ENCODE peak calls at places on chromosomes 2 and 18, in seven cellular contexts. J is HCT116, L is A549, D is K562, O is H1, W is SK-N-SH, V is endothelial cell of umbilical vein. N is an unnamed sample.
A peak's percentile ranks its signal among the peaks of the same experiment; 100 is the strongest.

GRCh38 chr18:4250141-4250540 is 205.0 kb downstream of the DLGAP1 start:
- DNase-seq in O (no peak), J (no peak), W (no peak), L (no peak), V (no peak), D (no peak), N (no peak)

GRCh38 chr2:1868683-1869141 is 124.4 kb upstream of the PXDN start:
- DNase-seq in V (no peak), D (no peak), J (no peak), L (no peak), O (no peak), W (peak; percentile 85), N (peak; percentile 56)

GRCh38 chr2:28751102-28751955 is at the start of gene PPP1CB:
- DNase-seq in V (peak; percentile 98), J (peak; percentile 88), O (peak; percentile 91), D (peak; percentile 95), L (peak; percentile 98), W (peak; percentile 99), N (peak; percentile 86)

GRCh38 chr18:63828120-63828519 is 52.9 kb downstream of the SERPINB7 start:
- DNase-seq in O (no peak), W (no peak), V (no peak), L (no peak), J (no peak), D (no peak), N (no peak)

GRCh38 chr2:23601301-23601965 is 216.5 kb downstream of the KLHL29 start:
- DNase-seq in D (no peak), O (no peak), W (no peak), V (no peak), J (no peak), L (no peak), N (no peak)

GRCh38 chr2:86290596-86291327 is 46.7 kb downstream of the REEP1 start:
- DNase-seq in V (no peak), J (no peak), O (no peak), L (peak; percentile 14), D (no peak), W (no peak), N (no peak)

GRCh38 chr18:8361941-8362471 is 247.2 kb upstream of the RAB12 start:
- DNase-seq in W (no peak), J (no peak), L (no peak), V (no peak), D (no peak), O (no peak), N (no peak)

GRCh38 chr2:194345347-194345746 is 1311.7 kb upstream of the SLC39A10 start:
- DNase-seq in O (no peak), W (no peak), D (no peak), L (no peak), V (no peak), J (no peak), N (no peak)

GRCh38 chr2:232335859-232336215 is 42.7 kb upstream of the ALPP start:
- DNase-seq in D (no peak), O (no peak), J (no peak), V (no peak), W (no peak), L (no peak), N (no peak)

GRCh38 chr2:85248741-85249524 is 78.9 kb downstream of the TGOLN2 start:
- DNase-seq in V (peak; percentile 72), W (no peak), O (no peak), J (peak; percentile 29), D (no peak), L (peak; percentile 57), N (no peak)

GRCh38 chr2:143934170-143934912 is 585.6 kb downstream of the ZEB2 start:
- DNase-seq in O (no peak), D (no peak), L (no peak), V (no peak), W (no peak), J (no peak), N (no peak)

GRCh38 chr18:712401-713134 is at the start of gene ENOSF1:
- DNase-seq in V (peak; percentile 84), W (peak; percentile 92), D (peak; percentile 94), L (peak; percentile 92), O (peak; percentile 99), J (peak; percentile 54), N (peak; percentile 95)

GRCh38 chr2:190126758-190127157 is 64.2 kb upstream of the MSTN start:
- DNase-seq in W (no peak), O (no peak), J (no peak), L (no peak), V (no peak), D (no peak), N (no peak)

GRCh38 chr2:43169987-43170732 is 56.2 kb downstream of the ZFP36L2 start:
- DNase-seq in L (peak; percentile 64), O (peak; percentile 88), V (peak; percentile 59), D (peak; percentile 80), J (no peak), W (peak; percentile 69), N (peak; percentile 77)

GRCh38 chr18:80169607-80170006 is 60.5 kb downstream of the ADNP2 start:
- DNase-seq in J (no peak), W (no peak), O (no peak), D (no peak), V (no peak), L (no peak), N (no peak)

GRCh38 chr18:37302519-37302918 is 263.1 kb downstream of the CELF4 start:
- DNase-seq in V (no peak), W (no peak), J (no peak), O (no peak), L (no peak), D (no peak), N (no peak)

GRCh38 chr2:189088566-189089225 is 90.9 kb downstream of the COL5A2 start:
- DNase-seq in W (peak; percentile 38), L (no peak), D (no peak), V (no peak), J (no peak), O (no peak), N (no peak)

GRCh38 chr18:77608807-77609206 is 359.2 kb downstream of the GALR1 start:
- DNase-seq in J (no peak), L (no peak), W (no peak), O (no peak), D (no peak), V (no peak), N (peak; percentile 29)

GRCh38 chr2:40455661-40456060 is 3.8 kb upstream of the SLC8A1 start:
- DNase-seq in W (no peak), V (no peak), J (no peak), D (no peak), L (no peak), O (no peak), N (no peak)

GRCh38 chr2:56450083-56450482 is 266.3 kb downstream of the CCDC85A start:
- DNase-seq in V (no peak), J (no peak), W (no peak), D (no peak), O (no peak), L (no peak), N (no peak)

GRCh38 chr18:56576826-56577573 is 61.4 kb downstream of the TXNL1 start:
- DNase-seq in D (no peak), V (no peak), L (no peak), O (no peak), W (no peak), J (no peak), N (no peak)

GRCh38 chr2:127012215-127012614 is 94.7 kb downstream of the BIN1 start:
- DNase-seq in J (no peak), O (no peak), D (no peak), L (no peak), W (no peak), V (no peak), N (no peak)

GRCh38 chr18:68024716-68025115 is 508.2 kb upstream of the DSEL start:
- DNase-seq in D (no peak), L (no peak), W (no peak), J (no peak), O (no peak), V (no peak), N (no peak)

GRCh38 chr2:181904022-181904632 is 12.6 kb downstream of the ITPRID2 start:
- DNase-seq in W (peak; percentile 34), O (no peak), J (no peak), L (peak; percentile 39), V (peak; percentile 89), D (peak; percentile 47), N (no peak)

GRCh38 chr2:156430236-156430977 is 5.8 kb upstream of the GPD2 start:
- DNase-seq in L (peak; percentile 20), D (no peak), W (no peak), J (no peak), O (no peak), V (no peak), N (no peak)

DNA sequence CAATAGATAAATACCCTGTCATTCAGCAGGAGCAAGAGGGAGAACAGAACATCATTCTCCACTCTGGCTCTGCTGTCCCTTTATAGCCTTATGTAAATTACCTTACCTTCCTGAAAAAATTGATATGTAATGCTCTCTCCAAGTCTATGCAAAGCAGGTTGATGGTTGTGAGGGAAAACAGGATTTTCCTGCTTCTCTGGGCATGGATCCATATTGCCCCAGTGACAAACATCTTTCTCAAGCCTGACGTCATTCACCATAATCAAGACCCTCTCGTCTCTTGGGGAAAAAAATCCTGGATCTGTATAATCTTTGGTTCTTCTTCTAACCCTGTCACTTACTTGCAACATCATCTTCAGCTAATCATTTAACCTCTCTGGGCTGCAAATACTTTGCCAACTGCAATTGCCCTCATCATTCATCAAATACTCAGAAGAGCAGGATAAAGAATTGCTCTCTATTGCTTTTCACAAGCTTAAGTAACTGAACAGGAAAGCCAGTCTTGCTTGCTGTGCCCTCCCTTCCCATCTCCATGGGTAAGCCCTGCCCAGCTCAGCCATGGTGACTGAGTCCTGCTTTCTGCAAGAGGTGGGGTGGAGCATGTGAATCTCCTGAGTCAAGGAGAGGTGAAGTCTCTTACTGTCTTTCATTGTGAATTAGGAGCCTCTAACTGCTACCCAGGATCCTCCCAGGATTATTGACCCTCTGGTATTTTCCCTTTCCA is 123.7 kb upstream of the KLF7 start:
- DNase-seq in L (no peak), D (no peak), V (peak; percentile 76), J (no peak), O (no peak), W (no peak), N (no peak)
- TF ChIP-seq MAX in L (no peak), D (no peak), V (no peak), J (no peak), O (no peak), W (no peak), N (no peak)

GRCh38 chr2:26573241-26573925 is 67.8 kb downstream of the CIB4 start:
- DNase-seq in W (no peak), V (no peak), L (no peak), J (no peak), O (no peak), D (no peak), N (no peak)
- TF ChIP-seq MAX in W (no peak), V (no peak), L (no peak), J (no peak), O (no peak), D (no peak), N (no peak)

DNA sequence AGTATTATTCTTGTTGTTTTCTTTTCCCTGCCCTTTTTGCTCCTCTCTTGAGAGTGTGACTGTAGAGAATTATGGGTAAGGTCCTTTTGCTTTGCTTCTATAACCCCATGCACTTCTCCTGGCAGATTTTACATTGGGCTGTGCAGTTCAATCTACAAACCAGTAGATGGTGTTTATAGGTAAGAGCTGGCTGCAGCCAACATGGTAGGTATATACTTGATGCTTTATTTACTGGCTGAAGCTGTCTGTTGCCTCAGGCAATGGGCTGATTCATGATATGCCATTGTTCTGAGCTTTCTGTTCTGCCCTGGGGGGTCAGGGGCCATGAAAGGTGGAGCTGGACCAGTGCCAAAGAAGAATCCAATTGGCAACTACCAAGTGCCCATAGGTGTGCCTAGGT is 48.3 kb upstream of the MYL1 start:
- DNase-seq in L (peak; percentile 18), W (no peak), D (no peak), O (no peak), V (no peak), J (no peak), N (no peak)
- TF ChIP-seq MAX in L (no peak), W (no peak), D (no peak), O (no peak), V (no peak), J (no peak), N (no peak)

GRCh38 chr2:233929352-233929843 is 12.2 kb downstream of the TRPM8 start:
- DNase-seq in J (peak; percentile 21), V (no peak), L (peak; percentile 37), D (no peak), O (peak; percentile 48), W (no peak), N (peak; percentile 21)
- TF ChIP-seq MAX in J (no peak), V (no peak), L (no peak), D (no peak), O (no peak), W (no peak), N (no peak)

N was measured in WTC11.